ENCODE peak calls at places on chromosomes 7 and 10, in eight cellular contexts. X, G, R, I, H, O, N and Y are unnamed samples.

GRCh38 chr7:70614237-70614984 is 517.5 kb upstream of the GALNT17 start:
- DNase-seq in X (peak; percentile 38), G (peak; percentile 35), R (peak; percentile 40), I (peak; percentile 29), H (no peak), O (no peak), N (peak; percentile 82), Y (no peak)

GRCh38 chr10:100747826-100748231 is 2.4 kb downstream of the PAX2 start:
- DNase-seq in X (no peak), G (no peak), R (no peak), I (no peak), H (no peak), O (no peak), N (no peak), Y (peak; percentile 31)

GRCh38 chr7:45073031-45073842 is 15.5 kb downstream of the NACAD start:
- DNase-seq in X (no peak), G (no peak), R (no peak), I (no peak), H (no peak), O (no peak), N (no peak), Y (no peak)

GRCh38 chr10:129470103-129470851 is 3.2 kb downstream of the MGMT start:
- DNase-seq in X (no peak), G (no peak), R (no peak), I (no peak), H (no peak), O (no peak), N (peak; percentile 45), Y (no peak)

GRCh38 chr10:43013065-43013464 is 63.8 kb upstream of the RET start:
- DNase-seq in X (no peak), G (no peak), R (no peak), I (no peak), H (no peak), O (no peak), N (no peak), Y (no peak)

GRCh38 chr7:129646369-129647021 is 35.0 kb downstream of the NRF1 start:
- DNase-seq in X (no peak), G (no peak), R (no peak), I (no peak), H (no peak), O (no peak), N (no peak), Y (no peak)

GRCh38 chr7:584122-584465 is 64.4 kb upstream of the PDGFA start:
- DNase-seq in X (peak; percentile 37), G (no peak), R (no peak), I (peak; percentile 44), H (no peak), O (peak; percentile 55), N (no peak), Y (no peak)

GRCh38 chr7:78437118-78437517 is 638.5 kb downstream of the PHTF2 start:
- DNase-seq in X (no peak), G (peak; percentile 15), R (no peak), I (no peak), H (no peak), O (no peak), N (no peak), Y (no peak)

GRCh38 chr10:63703113-63703670 is 182.0 kb downstream of the REEP3 start:
- DNase-seq in X (no peak), G (peak; percentile 39), R (peak; percentile 22), I (no peak), H (no peak), O (no peak), N (no peak), Y (no peak)

GRCh38 chr7:113705439-113705838 is 213.4 kb downstream of the PPP1R3A start:
- DNase-seq in X (no peak), G (peak; percentile 29), R (no peak), I (no peak), H (no peak), O (no peak), N (no peak), Y (no peak)

GRCh38 chr7:140348161-140348849 is 50.0 kb downstream of the SLC37A3 start:
- DNase-seq in X (no peak), G (no peak), R (no peak), I (no peak), H (no peak), O (no peak), N (no peak), Y (no peak)

GRCh38 chr10:128069351-128070051 is 56.7 kb downstream of the MKI67 start:
- DNase-seq in X (peak; percentile 64), G (peak; percentile 85), R (peak; percentile 86), I (peak; percentile 80), H (no peak), O (peak; percentile 70), N (peak; percentile 76), Y (peak; percentile 84)

GRCh38 chr10:121772406-121772805 is 155.4 kb downstream of the ATE1 start:
- DNase-seq in X (no peak), G (no peak), R (no peak), I (no peak), H (no peak), O (no peak), N (no peak), Y (no peak)

GRCh38 chr10:129465796-129466702 is 992 bp upstream of the MGMT start:
- DNase-seq in X (no peak), G (no peak), R (no peak), I (peak; percentile 14), H (no peak), O (no peak), N (no peak), Y (no peak)

GRCh38 chr7:130996841-130997231 is 262.8 kb upstream of the KLF14 start:
- DNase-seq in X (peak; percentile 89), G (peak; percentile 95), R (no peak), I (peak; percentile 81), H (no peak), O (peak; percentile 56), N (no peak), Y (no peak)

GRCh38 chr7:82029236-82029635 is 259.4 kb upstream of the HGF start:
- DNase-seq in X (no peak), G (no peak), R (no peak), I (no peak), H (no peak), O (no peak), N (no peak), Y (no peak)

GRCh38 chr7:154627571-154628290 is 375.2 kb downstream of the PAXIP1 start:
- DNase-seq in X (no peak), G (no peak), R (no peak), I (no peak), H (no peak), O (no peak), N (no peak), Y (no peak)

GRCh38 chr10:14403359-14403758 is 72.6 kb upstream of the FRMD4A start:
- DNase-seq in X (no peak), G (no peak), R (no peak), I (no peak), H (no peak), O (no peak), N (no peak), Y (no peak)

GRCh38 chr10:30550967-30551815 is 78.4 kb downstream of the LYZL2 start:
- DNase-seq in X (no peak), G (no peak), R (no peak), I (no peak), H (no peak), O (no peak), N (no peak), Y (no peak)

GRCh38 chr10:97685395-97685958 is 1.6 kb downstream of the AVPI1 start:
- DNase-seq in X (peak; percentile 59), G (peak; percentile 57), R (no peak), I (peak; percentile 66), H (no peak), O (no peak), N (no peak), Y (no peak)
- TF ChIP-seq CTCF in X (no peak), G (peak; percentile 52), R (no peak), I (peak; percentile 76), H (peak; percentile 61), O (peak; percentile 43), N (peak; percentile 15), Y (no peak)

GRCh38 chr7:92461027-92462003 is 14.0 kb downstream of the GATAD1 start:
- DNase-seq in X (peak; percentile 28), G (peak; percentile 48), R (peak; percentile 58), I (peak; percentile 25), H (no peak), O (no peak), N (no peak), Y (peak; percentile 61)
- TF ChIP-seq CTCF in X (peak; percentile 53), G (peak; percentile 76), R (peak; percentile 71), I (peak; percentile 61), H (peak; percentile 89), O (peak; percentile 66), N (no peak), Y (peak; percentile 74)

DNA sequence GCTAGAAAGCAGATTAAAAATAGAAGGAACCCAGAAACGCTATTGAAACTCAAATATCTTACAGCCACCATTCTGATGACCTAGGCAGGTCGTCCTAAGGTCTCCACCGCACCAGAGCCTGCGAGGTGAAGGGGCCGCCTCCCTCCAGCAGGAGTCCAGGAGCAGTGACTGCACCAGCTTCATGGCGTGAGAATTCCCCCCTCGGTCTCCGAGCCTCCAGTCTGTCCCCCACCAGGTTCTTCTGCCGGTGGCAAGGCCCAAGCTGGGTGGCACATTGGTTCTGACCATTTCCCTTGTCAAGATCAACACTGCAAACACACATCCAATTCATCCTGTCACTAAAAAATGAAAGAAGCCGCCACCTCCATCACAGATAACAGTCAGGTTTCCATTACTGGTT is 98.7 kb downstream of the DIP2C start:
- DNase-seq in X (no peak), G (no peak), R (no peak), I (no peak), H (no peak), O (no peak), N (no peak), Y (no peak)
- TF ChIP-seq CTCF in X (no peak), G (no peak), R (no peak), I (no peak), H (no peak), O (no peak), N (no peak), Y (no peak)

DNA sequence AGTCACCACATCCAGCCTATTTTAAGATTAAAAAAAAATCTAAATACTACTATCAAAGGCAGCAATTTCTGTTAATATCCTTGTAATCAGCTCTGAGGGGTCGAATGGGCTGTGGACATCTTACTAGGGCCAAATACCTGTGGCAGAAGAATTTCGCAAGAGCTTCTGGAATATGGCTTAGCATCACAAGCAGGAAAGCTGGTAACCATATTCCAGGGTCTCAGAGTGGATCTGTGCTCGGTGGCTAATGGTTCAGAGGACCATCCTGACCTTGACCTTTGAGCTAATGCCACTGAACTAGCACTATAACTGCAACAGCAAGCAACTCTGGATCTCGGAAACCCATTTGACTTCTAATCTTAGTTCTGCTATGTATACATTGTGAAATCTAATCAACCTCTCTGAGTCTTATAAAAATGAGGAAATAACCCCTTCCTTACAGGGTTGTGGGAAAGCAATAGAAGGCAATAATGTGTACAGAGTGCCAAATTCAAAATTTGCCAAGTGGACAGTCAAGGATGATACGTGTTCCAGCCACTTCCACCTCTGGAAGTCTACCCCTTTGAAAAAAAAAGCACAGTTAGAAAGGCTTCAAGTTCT is 65.5 kb downstream of the CYP26A1 start:
- DNase-seq in X (peak; percentile 10), G (no peak), R (no peak), I (no peak), H (no peak), O (no peak), N (no peak), Y (no peak)
- TF ChIP-seq CTCF in X (no peak), G (no peak), R (no peak), I (no peak), H (no peak), O (no peak), N (no peak), Y (no peak)